ENCODE peak calls at places on chromosomes 6 and 20, in six cellular contexts. K, B, V, T, O and I are unnamed samples.

GRCh38 chr6:125415921-125416320 is 114.2 kb upstream of the HDDC2 start:
- DNase-seq in V (no peak), T (no peak), B (no peak), O (no peak), K (no peak), I (no peak)

GRCh38 chr6:18276610-18277009 is 12.3 kb upstream of the DEK start:
- DNase-seq in K (no peak), T (no peak), O (no peak), V (no peak), B (no peak), I (no peak)

GRCh38 chr20:14883324-14883723 is 545.9 kb upstream of the FLRT3 start:
- DNase-seq in T (no peak), B (no peak), O (no peak), V (no peak), K (no peak), I (no peak)

GRCh38 chr6:123849406-123849805 is 45.7 kb downstream of the NKAIN2 start:
- DNase-seq in B (no peak), T (no peak), V (no peak), K (no peak), O (no peak), I (no peak)

GRCh38 chr6:106089981-106090380 is 3.8 kb downstream of the PRDM1 start:
- DNase-seq in T (no peak), V (no peak), O (no peak), K (no peak), B (no peak), I (no peak)

GRCh38 chr6:31356216-31356945 is 598 bp downstream of the HLA-B start:
- DNase-seq in B (peak; percentile 35), T (no peak), K (peak; percentile 52), O (peak; percentile 51), V (peak; percentile 70), I (no peak)

GRCh38 chr6:167858086-167858591 is 31.4 kb downstream of the AFDN start:
- DNase-seq in K (no peak), V (no peak), O (no peak), T (no peak), B (no peak), I (no peak)

GRCh38 chr6:151276112-151276745 is 36.5 kb downstream of the AKAP12 start:
- DNase-seq in K (no peak), B (no peak), T (no peak), O (no peak), V (no peak), I (no peak)

GRCh38 chr6:53581161-53581560 is 36.3 kb upstream of the GCLC start:
- DNase-seq in O (no peak), V (no peak), B (no peak), K (no peak), T (no peak), I (no peak)

GRCh38 chr6:152529364-152529763 is 107.8 kb downstream of the SYNE1 start:
- DNase-seq in B (no peak), K (no peak), V (no peak), T (no peak), O (no peak), I (no peak)

GRCh38 chr20:59569305-59569704 is 35.0 kb upstream of the PHACTR3 start:
- DNase-seq in B (no peak), O (no peak), T (no peak), V (no peak), K (no peak), I (no peak)

GRCh38 chr6:124970243-124970642 is 8.0 kb downstream of the RNF217 start:
- DNase-seq in V (no peak), T (no peak), O (no peak), K (no peak), B (no peak), I (no peak)

GRCh38 chr20:4985658-4986057 is 15.7 kb downstream of the SLC23A2 start:
- DNase-seq in T (no peak), V (no peak), K (no peak), B (no peak), O (no peak), I (no peak)

GRCh38 chr6:30447237-30447636 is 42.1 kb upstream of the HLA-E start:
- DNase-seq in V (no peak), T (no peak), B (peak; percentile 21), O (no peak), K (no peak), I (peak; percentile 42)

GRCh38 chr20:12086359-12086758 is 168.7 kb downstream of the BTBD3 start:
- DNase-seq in B (no peak), V (no peak), T (no peak), K (no peak), O (no peak), I (no peak)

GRCh38 chr20:36394340-36394965 is 88.3 kb downstream of the DLGAP4 start:
- DNase-seq in B (no peak), O (no peak), V (no peak), K (no peak), T (no peak), I (no peak)

GRCh38 chr6:84653027-84653551 is 111.3 kb downstream of the TBX18 start:
- DNase-seq in B (no peak), T (no peak), V (no peak), O (no peak), K (no peak), I (no peak)

GRCh38 chr6:138545621-138545980 is 46.3 kb upstream of the NHSL1 start:
- DNase-seq in T (no peak), K (peak; percentile 59), V (peak; percentile 81), O (no peak), B (no peak), I (no peak)

GRCh38 chr6:165615629-165616028 is 47.4 kb downstream of the PDE10A start:
- DNase-seq in O (no peak), B (peak; percentile 80), T (no peak), K (no peak), V (peak; percentile 32), I (no peak)

GRCh38 chr20:37435607-37436006 is 85.4 kb upstream of the NNAT start:
- DNase-seq in T (no peak), V (no peak), O (no peak), K (no peak), B (no peak), I (no peak)

GRCh38 chr6:93036835-93037234 is 382.5 kb downstream of the EPHA7 start:
- DNase-seq in B (peak; percentile 43), V (no peak), T (no peak), O (no peak), K (no peak), I (no peak)

GRCh38 chr6:21270501-21271290 is 322.9 kb upstream of the SOX4 start:
- DNase-seq in O (no peak), K (no peak), V (no peak), B (no peak), T (no peak), I (no peak)

GRCh38 chr20:49344975-49345374 is 67.1 kb upstream of the ZNFX1 start:
- DNase-seq in B (peak; percentile 90), V (peak; percentile 45), K (peak; percentile 78), O (no peak), T (peak; percentile 8), I (no peak)

GRCh38 chr6:83592770-83593394 is 80.5 kb downstream of the PRSS35 start:
- DNase-seq in T (peak; percentile 28), O (no peak), V (no peak), K (no peak), B (peak; percentile 32), I (peak; percentile 8)

GRCh38 chr20:35947489-35947888 is 6.8 kb downstream of the SCAND1 start:
- DNase-seq in K (no peak), B (peak; percentile 36), O (peak; percentile 5), V (no peak), T (no peak), I (peak; percentile 43)

GRCh38 chr6:148027201-148027600 is 315.4 kb upstream of the SASH1 start:
- DNase-seq in O (no peak), K (no peak), V (no peak), B (no peak), T (no peak), I (no peak)

GRCh38 chr6:36622901-36623546 is 28.9 kb downstream of the SRSF3 start:
- DNase-seq in O (no peak), V (no peak), K (peak; percentile 12), T (no peak), B (no peak), I (no peak)

GRCh38 chr6:51001399-51001798 is 182.7 kb downstream of the TFAP2B start:
- DNase-seq in B (no peak), T (no peak), K (no peak), O (no peak), V (no peak), I (no peak)

GRCh38 chr6:156538875-156539660 is 238.1 kb upstream of the ARID1B start:
- DNase-seq in O (no peak), K (no peak), V (no peak), T (no peak), B (no peak), I (no peak)

GRCh38 chr6:156897907-156898531 is 120.8 kb downstream of the ARID1B start:
- DNase-seq in V (no peak), O (no peak), B (no peak), K (no peak), T (no peak), I (no peak)

GRCh38 chr6:142518126-142518525 is 216.3 kb downstream of the ADGRG6 start:
- DNase-seq in T (no peak), O (no peak), V (no peak), B (no peak), K (no peak), I (no peak)

GRCh38 chr6:170313716-170314295 is 7.2 kb downstream of the FAM120B start:
- DNase-seq in V (no peak), T (no peak), B (no peak), K (no peak), O (no peak), I (no peak)

GRCh38 chr20:25525857-25526256 is 59.5 kb downstream of the NINL start:
- DNase-seq in O (no peak), V (no peak), T (no peak), K (no peak), B (peak; percentile 74), I (no peak)

GRCh38 chr6:48098923-48099322 is 12.1 kb downstream of the PTCHD4 start:
- DNase-seq in V (peak; percentile 7), O (no peak), K (no peak), T (no peak), B (no peak), I (no peak)